ENCODE peak calls at places on chromosomes 12 and 14, in eight cellular contexts. K, Q, T, U, M, J, L and D are unnamed samples.

GRCh38 chr12:115394498-115395220 is 710.7 kb upstream of the TBX3 start:
- DNase-seq in K (peak; percentile 1), Q (no peak), T (no peak), U (no peak), M (no peak), J (no peak), L (no peak), D (peak; percentile 54)

GRCh38 chr14:95885866-95886265 is 9.2 kb downstream of the TUNAR start:
- DNase-seq in K (no peak), Q (no peak), T (no peak), U (peak; percentile 45), M (no peak), J (no peak), L (no peak), D (no peak)

GRCh38 chr12:127516467-127516866 is 750.5 kb upstream of the TMEM132C start:
- DNase-seq in K (no peak), Q (no peak), T (no peak), U (peak; percentile 63), M (no peak), J (no peak), L (no peak), D (no peak)

GRCh38 chr14:106556665-106557289 is 1030.4 kb downstream of the TMEM121 start:
- DNase-seq in K (no peak), Q (no peak), T (peak; percentile 8), U (no peak), M (peak; percentile 84), J (no peak), L (no peak), D (peak; percentile 33)

GRCh38 chr12:3655331-3655900 is 97.5 kb downstream of the CRACR2A start:
- DNase-seq in K (peak; percentile 43), Q (no peak), T (peak; percentile 56), U (no peak), M (no peak), J (no peak), L (peak; percentile 39), D (no peak)

GRCh38 chr14:76752744-76753143 is 8.5 kb upstream of the VASH1 start:
- DNase-seq in K (no peak), Q (no peak), T (no peak), U (no peak), M (no peak), J (no peak), L (no peak), D (no peak)

GRCh38 chr14:92956961-92957360 is 34.0 kb downstream of the CHGA start:
- DNase-seq in K (peak; percentile 74), Q (no peak), T (peak; percentile 71), U (no peak), M (no peak), J (no peak), L (no peak), D (no peak)

GRCh38 chr12:67748761-67749075 is 100.2 kb downstream of the DYRK2 start:
- DNase-seq in K (no peak), Q (no peak), T (no peak), U (no peak), M (no peak), J (no peak), L (no peak), D (no peak)

GRCh38 chr14:102749833-102750775 is 27.1 kb upstream of the TRAF3 start:
- DNase-seq in K (peak; percentile 76), Q (no peak), T (peak; percentile 65), U (no peak), M (no peak), J (no peak), L (no peak), D (no peak)

GRCh38 chr12:44885902-44886301 is 9.8 kb upstream of the NELL2 start:
- DNase-seq in K (no peak), Q (no peak), T (no peak), U (no peak), M (no peak), J (no peak), L (no peak), D (no peak)

GRCh38 chr14:72462041-72462440 is 431.9 kb downstream of the DPF3 start:
- DNase-seq in K (no peak), Q (no peak), T (no peak), U (peak; percentile 16), M (no peak), J (no peak), L (no peak), D (no peak)

GRCh38 chr12:54680374-54680773 is 32.2 kb upstream of the DCD start:
- DNase-seq in K (no peak), Q (no peak), T (peak; percentile 2), U (no peak), M (no peak), J (no peak), L (no peak), D (peak; percentile 24)